ENCODE peak calls at places on chromosome 10, in six cellular contexts. N is GM12878, O is GM12891, D is H1, G is HepG2, R is K562. X is an unnamed sample.

GRCh38 chr10:86230538-86231180 is 135.9 kb downstream of the GRID1 start:
- DNase-seq in R (no peak), O (no peak), D (no peak), N (no peak), G (no peak), X (no peak)

GRCh38 chr10:93622942-93623341 is 10.6 kb downstream of the PDE6C start:
- DNase-seq in O (no peak), D (no peak), G (no peak), R (no peak), N (peak), X (no peak)

GRCh38 chr10:86363184-86363832 is 3.3 kb downstream of the GRID1 start:
- DNase-seq in O (peak), G (no peak), R (peak), D (no peak), N (no peak), X (peak)

GRCh38 chr10:52653510-52653909 is 119.1 kb downstream of the MBL2 start:
- DNase-seq in G (no peak), D (no peak), R (no peak), N (no peak), O (no peak), X (no peak)

GRCh38 chr10:98242823-98243222 is 25.2 kb downstream of the LOXL4 start:
- DNase-seq in O (no peak), R (no peak), D (no peak), N (no peak), G (no peak), X (no peak)

GRCh38 chr10:80075781-80076180 is 2.7 kb upstream of the TMEM254 start:
- DNase-seq in D (no peak), N (no peak), R (no peak), G (no peak), O (no peak), X (no peak)

GRCh38 chr10:132374176-132374575 is 22.8 kb upstream of the PWWP2B start:
- DNase-seq in G (no peak), R (no peak), N (no peak), D (no peak), O (no peak), X (no peak)

GRCh38 chr10:70656489-70656888 is 15.8 kb upstream of the ADAMTS14 start:
- DNase-seq in D (no peak), O (peak), R (peak), N (peak), G (no peak), X (peak)

GRCh38 chr10:113005380-113005779 is 55.3 kb downstream of the TCF7L2 start:
- DNase-seq in G (no peak), N (no peak), R (no peak), O (no peak), D (no peak), X (no peak)

GRCh38 chr10:58565256-58565655 is 52.6 kb downstream of the BICC1 start:
- DNase-seq in G (no peak), R (no peak), D (no peak), O (no peak), N (no peak), X (no peak)

GRCh38 chr10:106506509-106507265 is 657.8 kb downstream of the SORCS1 start:
- DNase-seq in O (no peak), G (no peak), R (no peak), D (no peak), N (no peak), X (no peak)
- TF ChIP-seq TAF1 in O (no peak), G (no peak), R (no peak), D (no peak), N (no peak), X (no peak)

GRCh38 chr10:97096327-97097153 is 89.2 kb downstream of the SLIT1 start:
- DNase-seq in N (no peak), D (no peak), G (no peak), O (no peak), R (no peak), X (no peak)

GRCh38 chr10:97097154-97097490 is 88.6 kb downstream of the SLIT1 start:
- DNase-seq in D (no peak), G (no peak), N (no peak), R (no peak), O (no peak), X (no peak)

GRCh38 chr10:97099089-97099488 is 86.7 kb downstream of the SLIT1 start:
- DNase-seq in R (no peak), G (no peak), N (no peak), D (no peak), O (no peak), X (no peak)

GRCh38 chr10:97099868-97100267 is 85.9 kb downstream of the SLIT1 start:
- DNase-seq in R (no peak), N (no peak), D (no peak), G (no peak), O (no peak), X (no peak)

DNA sequence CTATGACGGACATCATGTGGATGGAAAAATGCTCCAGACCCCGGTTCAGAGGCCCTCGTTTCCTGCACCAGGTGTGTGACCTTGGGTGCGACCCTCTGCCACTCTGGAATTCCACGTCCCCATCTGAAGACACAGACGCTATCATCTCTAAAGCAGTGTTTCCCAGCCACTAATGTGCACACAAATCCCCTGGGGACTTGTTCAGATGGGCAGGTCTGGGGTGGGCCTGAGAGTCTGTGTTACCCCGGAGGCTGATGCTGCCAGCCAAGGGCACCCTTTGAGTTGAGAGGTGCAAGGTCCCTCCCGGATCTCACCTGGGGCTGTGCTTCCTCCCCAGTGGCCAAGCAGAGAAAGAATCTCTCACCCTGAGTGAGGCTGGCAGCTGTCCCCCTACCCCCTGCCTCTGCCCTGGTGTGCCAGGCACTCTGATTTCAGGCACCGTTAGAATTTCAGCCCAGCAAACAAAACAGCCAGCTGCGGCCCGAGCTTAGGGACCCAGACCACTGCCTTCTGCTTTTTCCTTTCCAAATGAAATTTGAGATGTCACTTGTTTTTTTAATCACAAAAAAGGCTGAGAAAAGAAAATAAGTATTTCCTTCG is 90.0 kb downstream of the SLIT1 start:
- DNase-seq in G (no peak), R (no peak), D (no peak), N (no peak), O (no peak), X (no peak)
- TF ChIP-seq POLR2A in G (no peak), R (no peak), D (no peak), N (no peak), O (no peak), X (no peak)

DNA sequence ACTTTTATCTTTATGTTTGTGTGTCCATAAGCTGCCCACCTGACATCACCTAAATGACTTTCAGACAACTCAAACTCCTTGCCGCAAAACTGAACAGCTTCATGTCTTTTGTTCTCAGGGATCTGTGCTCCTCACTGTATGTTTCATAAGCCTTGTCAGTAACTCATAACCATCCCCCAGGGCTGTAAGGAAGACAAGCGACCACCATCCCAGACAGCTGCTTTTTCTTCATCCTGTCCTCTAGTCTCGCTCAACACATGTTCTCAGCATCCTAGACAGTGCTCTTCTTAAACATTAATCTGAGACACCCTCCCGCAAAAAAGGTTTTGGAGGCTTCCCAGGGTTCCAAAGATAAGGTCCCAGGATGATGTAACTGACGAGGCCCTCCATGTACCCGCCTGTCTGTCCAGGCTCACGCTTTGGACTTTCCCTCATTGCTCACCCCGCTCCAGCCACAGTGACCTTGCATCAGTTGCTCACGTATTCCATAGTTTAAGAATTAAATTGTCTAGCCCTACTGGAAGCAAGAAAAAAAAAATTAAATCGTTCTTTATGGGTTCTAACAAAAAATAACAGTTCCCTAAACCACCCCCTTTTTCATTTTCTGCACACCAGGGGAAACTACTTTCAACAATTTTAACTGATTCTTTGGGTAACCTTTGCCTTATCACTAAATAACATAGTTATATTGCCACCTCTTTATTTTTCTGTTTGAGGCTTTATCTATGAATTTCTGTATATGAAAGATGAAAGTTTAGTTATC is 69.9 kb downstream of the MAP3K8 start:
- DNase-seq in D (no peak), N (no peak), R (peak), G (no peak), O (no peak), X (no peak)
- TF ChIP-seq POLR2AphosphoS5 in D (no peak), N (no peak), R (no peak), G (no peak), O (no peak), X (no peak)

DNA sequence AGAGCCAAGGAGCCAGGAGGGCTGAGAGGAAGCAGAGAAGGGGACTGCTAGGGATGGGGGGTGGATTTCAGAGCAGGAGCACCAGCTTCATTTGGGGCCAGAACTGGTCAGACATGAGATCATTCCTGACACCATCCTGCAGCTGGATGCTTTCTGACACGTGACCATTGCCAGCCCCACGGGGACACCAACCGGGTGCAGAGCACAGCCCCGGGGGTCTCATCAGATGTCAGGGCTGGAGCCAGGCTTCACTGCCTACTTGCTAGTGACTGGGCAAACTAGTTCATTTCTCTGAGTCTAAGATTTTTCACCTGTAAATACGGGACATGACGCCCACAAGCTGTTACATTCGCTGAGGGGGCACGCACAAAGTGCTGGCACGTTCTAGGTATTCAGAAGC is 55.1 kb upstream of the CACUL1 start:
- DNase-seq in D (no peak), O (no peak), G (no peak), R (no peak), N (no peak), X (no peak)
- TF ChIP-seq TAF1 in D (no peak), O (no peak), G (no peak), R (no peak), N (no peak), X (no peak)

DNA sequence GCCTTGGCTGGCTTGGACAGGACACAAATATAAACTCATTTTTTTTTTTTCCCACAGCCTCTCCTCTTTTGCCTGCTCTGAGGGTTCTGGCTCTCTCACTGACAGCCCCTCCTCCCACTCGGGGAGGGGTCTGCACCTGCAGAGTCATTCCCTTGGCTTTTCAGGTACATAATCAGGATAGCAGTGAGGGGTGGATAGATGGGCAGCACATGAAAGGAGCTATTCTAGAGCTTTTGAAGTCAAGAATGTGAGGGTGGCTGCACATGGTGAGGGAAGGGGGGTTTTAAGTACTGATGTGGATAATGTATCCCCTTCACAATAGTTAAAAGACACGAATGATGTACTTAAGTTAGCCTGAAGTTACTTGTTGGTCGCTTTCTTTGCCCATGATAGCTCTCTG is 76.2 kb downstream of the CFAP58 start:
- DNase-seq in R (no peak), G (no peak), O (no peak), D (no peak), N (no peak), X (no peak)
- TF ChIP-seq POLR2A in R (no peak), G (no peak), O (no peak), D (no peak), N (no peak), X (no peak)

DNA sequence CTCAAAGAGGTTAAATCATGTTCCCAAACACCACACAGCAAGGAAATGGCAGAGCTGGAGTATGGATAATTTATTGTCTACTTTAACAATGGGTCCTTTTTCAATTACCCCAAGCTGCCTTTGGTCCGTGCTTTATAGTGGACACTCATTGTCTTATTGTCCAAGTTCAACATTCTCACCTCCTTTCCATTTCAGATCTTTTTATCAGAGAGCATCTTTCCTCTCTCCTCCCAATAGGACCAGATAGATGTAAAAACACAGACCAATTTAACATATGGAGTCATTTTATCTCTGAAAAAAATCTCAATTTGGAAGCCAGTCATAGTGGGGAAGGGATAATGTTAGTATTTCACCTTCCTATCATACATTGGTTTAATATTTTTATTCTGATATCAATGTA is 83.5 kb upstream of the WAC start:
- DNase-seq in D (no peak), O (no peak), G (no peak), N (no peak), R (no peak), X (no peak)
- TF ChIP-seq POLR2AphosphoS5 in D (no peak), O (no peak), G (no peak), N (no peak), R (no peak), X (no peak)

DNA sequence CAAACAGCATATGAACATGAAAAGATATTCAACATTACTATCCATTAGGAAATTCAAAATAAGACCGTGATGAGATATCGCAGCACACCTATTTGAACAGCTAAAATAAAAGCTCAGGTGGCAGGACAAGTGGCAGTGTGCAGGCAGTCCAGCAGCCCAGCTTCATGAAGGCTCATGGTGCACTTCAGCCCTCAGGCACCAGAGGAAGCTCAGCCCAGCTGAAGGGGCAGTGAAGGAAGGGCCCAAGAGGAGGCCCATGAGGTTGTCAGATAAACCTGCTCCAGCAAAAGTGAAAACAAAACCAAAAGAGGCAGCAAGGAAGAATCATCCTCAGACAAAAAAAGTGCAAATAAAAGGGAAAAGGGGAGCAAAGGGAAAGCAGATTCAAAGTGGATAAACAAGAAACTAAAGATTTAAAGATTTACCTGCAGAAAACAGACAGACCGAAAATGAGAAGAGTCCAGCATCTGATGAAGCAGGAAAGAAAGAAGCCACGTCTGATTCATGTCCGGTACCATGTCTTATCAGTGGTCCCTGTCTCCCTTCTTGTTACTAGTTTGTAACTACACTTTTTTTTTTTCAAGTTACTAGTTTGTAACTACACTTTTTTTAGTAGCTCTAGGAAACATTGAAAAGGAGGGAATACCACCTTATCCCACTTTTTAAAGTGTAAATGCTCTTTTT is 15.0 kb upstream of the FAM24B start:
- DNase-seq in D (no peak), N (no peak), O (no peak), G (no peak), R (peak), X (no peak)
- TF ChIP-seq TAF1 in D (no peak), N (no peak), O (no peak), G (no peak), R (no peak), X (no peak)

GRCh38 chr10:101903827-101904520 is 60.4 kb upstream of the KCNIP2 start:
- DNase-seq in N (peak), D (no peak), G (no peak), O (no peak), R (no peak), X (no peak)

GRCh38 chr10:101902032-101902799 is 58.6 kb upstream of the KCNIP2 start:
- DNase-seq in R (no peak), G (no peak), N (peak), O (no peak), D (no peak), X (no peak)

GRCh38 chr10:101901340-101901739 is 57.7 kb upstream of the KCNIP2 start:
- DNase-seq in D (no peak), O (peak), G (no peak), N (peak), R (no peak), X (peak)

GRCh38 chr10:101905241-101905640 is 61.6 kb upstream of the KCNIP2 start:
- DNase-seq in D (no peak), R (no peak), O (no peak), N (no peak), G (no peak), X (no peak)

DNA sequence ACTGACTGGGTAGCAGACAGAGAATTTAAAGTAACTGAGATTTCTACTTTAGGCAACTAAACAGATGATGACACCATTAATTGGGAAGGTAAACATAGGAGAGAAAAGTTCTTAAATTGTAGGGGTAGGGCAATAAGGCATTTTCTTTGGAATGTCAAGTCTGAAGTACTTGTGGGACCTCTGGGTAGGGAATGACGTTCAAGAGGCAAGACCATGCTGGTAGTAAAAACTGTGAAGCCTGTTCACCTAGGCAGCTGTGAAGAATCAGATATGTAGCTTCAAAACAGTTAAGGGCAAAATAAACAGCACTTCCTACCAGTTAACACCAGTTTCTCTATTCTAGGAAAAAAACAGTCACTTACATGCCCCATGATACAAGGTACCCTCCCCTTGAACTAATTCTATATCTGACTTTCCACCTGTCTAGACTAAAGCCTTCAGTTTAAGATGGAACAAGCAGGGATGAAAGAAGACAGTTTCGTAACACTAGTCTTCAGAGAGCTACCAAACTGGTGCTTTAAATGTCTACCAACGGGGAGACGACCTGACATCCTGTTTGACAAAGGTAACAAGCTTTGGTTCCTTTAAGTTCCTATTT is 63.1 kb upstream of the KCNIP2 start:
- DNase-seq in O (no peak), N (no peak), G (no peak), D (no peak), R (no peak), X (no peak)
- TF ChIP-seq POLR2A in O (no peak), N (no peak), G (no peak), D (no peak), R (no peak), X (no peak)

X was measured in GM12892.